ENCODE peak calls at places on chromosomes 2 and 18, in five cellular contexts. W is naive thymus-derived CD8-positive, alpha-beta T cell; Y is IMR-90; Z is foreskin fibroblast; D is AG04449. X is an unnamed sample.

GRCh38 chr2:127324635-127325034 is 30.7 kb upstream of the ERCC3 start:
- DNase-seq in W (no peak), Y (peak; percentile 68), Z (peak; percentile 22), D (no peak), X (no peak)

GRCh38 chr2:199833525-199833924 is 17.5 kb downstream of the FTCDNL1 start:
- DNase-seq in W (no peak), Y (no peak), Z (no peak), D (no peak), X (no peak)

GRCh38 chr2:164495491-164496223 is 125.6 kb downstream of the GRB14 start:
- DNase-seq in W (no peak), Y (peak; percentile 43), Z (peak; percentile 14), D (no peak), X (no peak)

GRCh38 chr2:47269316-47270232 is 114.5 kb upstream of the STPG4 start:
- DNase-seq in W (no peak), Y (peak; percentile 99), Z (peak; percentile 100), D (peak; percentile 91), X (no peak)

GRCh38 chr2:234999740-235000425 is 48.1 kb downstream of the SH3BP4 start:
- DNase-seq in W (no peak), Y (no peak), Z (no peak), D (no peak), X (no peak)

GRCh38 chr2:240874715-240875227 is 6.1 kb downstream of the AGXT start:
- DNase-seq in W (no peak), Y (no peak), Z (no peak), D (no peak), X (no peak)

GRCh38 chr18:9058426-9058825 is 44.1 kb upstream of the NDUFV2 start:
- DNase-seq in W (no peak), Y (no peak), Z (no peak), D (no peak), X (no peak)

GRCh38 chr2:241855245-241855887 is 3.3 kb downstream of the PDCD1 start:
- DNase-seq in W (no peak), Y (no peak), Z (no peak), D (no peak), X (no peak)

GRCh38 chr2:236867441-236868260 is 218.0 kb upstream of the COPS8 start:
- DNase-seq in W (no peak), Y (no peak), Z (peak; percentile 73), D (no peak), X (no peak)

GRCh38 chr2:219724628-219725027 is 97.2 kb downstream of the SLC4A3 start:
- DNase-seq in W (no peak), Y (peak; percentile 73), Z (no peak), D (no peak), X (no peak)

GRCh38 chr2:145909175-145909574 is 1389.3 kb upstream of the ZEB2 start:
- DNase-seq in W (no peak), Y (no peak), Z (no peak), D (no peak), X (no peak)